ENCODE peak calls at places on chromosome 2, in four cellular contexts. B is mesothelial cell of epicardium; N is iris pigment epithelial cell; E is naive thymus-derived CD8-positive, alpha-beta T cell. H is an unnamed sample.

GRCh38 chr2:71210292-71210691 is 16.6 kb downstream of the PAIP2B start:
- DNase-seq in B (no peak), N (no peak), E (no peak), H (no peak)

GRCh38 chr2:11103984-11104793 is 51.1 kb upstream of the SLC66A3 start:
- DNase-seq in B (no peak), N (no peak), E (no peak), H (peak; percentile 31)

GRCh38 chr2:163734911-163735691 is 707 bp downstream of the FIGN start:
- DNase-seq in B (no peak), N (peak; percentile 31), E (no peak), H (no peak)

GRCh38 chr2:17878222-17879136 is at the start of gene KCNS3:
- DNase-seq in B (peak; percentile 25), N (peak; percentile 17), E (no peak), H (no peak)

GRCh38 chr2:216664593-216665034 is 30.7 kb downstream of the IGFBP5 start:
- DNase-seq in B (no peak), N (peak; percentile 41), E (no peak), H (no peak)

GRCh38 chr2:199989822-199990221 is 34.4 kb downstream of the MAIP1 start:
- DNase-seq in B (no peak), N (no peak), E (no peak), H (no peak)

GRCh38 chr2:165720526-165720925 is 73.5 kb downstream of the GALNT3 start:
- DNase-seq in B (no peak), N (peak; percentile 77), E (no peak), H (no peak)

GRCh38 chr2:231706731-231707624 is 1.3 kb upstream of the PTMA start:
- DNase-seq in B (peak; percentile 98), N (peak; percentile 99), E (peak; percentile 99), H (peak; percentile 97)

GRCh38 chr2:32904711-32905110 is 42.0 kb upstream of the LTBP1 start:
- DNase-seq in B (no peak), N (no peak), E (no peak), H (no peak)

H was measured in central memory CD4-positive, alpha-beta T cell.